ENCODE peak calls at places on chromosomes 11 and 22, in five cellular contexts. One of them, this sample, is unnamed.

GRCh38 chr11:116078101-116078561 is 573.9 kb upstream of the CADM1 start:
- DNase-seq in GM20000: peak; percentile 31
- DNase-seq in astrocyte of the spinal cord: no peak
- DNase-seq in pancreas: no peak
- DNase-seq in omental fat pad: no peak
- DNase-seq in this sample: peak; percentile 43

GRCh38 chr11:9438611-9439010 is 22.2 kb upstream of the ZNF143 start:
- DNase-seq in omental fat pad: no peak
- DNase-seq in pancreas: no peak
- DNase-seq in astrocyte of the spinal cord: no peak
- DNase-seq in GM20000: no peak
- DNase-seq in this sample: no peak

GRCh38 chr11:11501546-11502274 is 120.1 kb downstream of the GALNT18 start:
- DNase-seq in pancreas: no peak
- DNase-seq in astrocyte of the spinal cord: no peak
- DNase-seq in GM20000: no peak
- DNase-seq in omental fat pad: no peak
- DNase-seq in this sample: no peak

GRCh38 chr11:35073691-35074382 is 65.1 kb upstream of the CD44 start:
- DNase-seq in astrocyte of the spinal cord: no peak
- DNase-seq in GM20000: no peak
- DNase-seq in omental fat pad: no peak
- DNase-seq in pancreas: no peak
- DNase-seq in this sample: no peak

GRCh38 chr11:86460461-86461404 is 86.0 kb downstream of the CCDC81 start:
- DNase-seq in astrocyte of the spinal cord: peak; percentile 55
- DNase-seq in GM20000: no peak
- DNase-seq in pancreas: no peak
- DNase-seq in omental fat pad: no peak
- DNase-seq in this sample: no peak

GRCh38 chr11:10309163-10310093 is 4.6 kb downstream of the ADM start:
- DNase-seq in omental fat pad: no peak
- DNase-seq in astrocyte of the spinal cord: peak; percentile 83
- DNase-seq in GM20000: no peak
- DNase-seq in pancreas: peak; percentile 95
- DNase-seq in this sample: no peak

GRCh38 chr11:9861860-9862725 is 198.2 kb downstream of the SWAP70 start:
- DNase-seq in pancreas: no peak
- DNase-seq in GM20000: peak; percentile 70
- DNase-seq in omental fat pad: no peak
- DNase-seq in astrocyte of the spinal cord: peak; percentile 80
- DNase-seq in this sample: peak; percentile 64

GRCh38 chr22:44660051-44660830 is 41.8 kb upstream of the PRR5 start:
- DNase-seq in GM20000: no peak
- DNase-seq in omental fat pad: no peak
- DNase-seq in pancreas: no peak
- DNase-seq in astrocyte of the spinal cord: no peak
- DNase-seq in this sample: no peak

GRCh38 chr11:127035812-127036211 is 35.2 kb upstream of the KIRREL3 start:
- DNase-seq in omental fat pad: no peak
- DNase-seq in pancreas: no peak
- DNase-seq in GM20000: no peak
- DNase-seq in astrocyte of the spinal cord: no peak
- DNase-seq in this sample: no peak

GRCh38 chr11:104946907-104947306 is 21.5 kb downstream of the CASP4 start:
- DNase-seq in omental fat pad: no peak
- DNase-seq in pancreas: no peak
- DNase-seq in GM20000: peak; percentile 42
- DNase-seq in astrocyte of the spinal cord: peak; percentile 49
- DNase-seq in this sample: peak; percentile 20

GRCh38 chr11:109229682-109230081 is 192.3 kb upstream of the C11orf87 start:
- DNase-seq in astrocyte of the spinal cord: peak; percentile 15
- DNase-seq in GM20000: no peak
- DNase-seq in pancreas: no peak
- DNase-seq in omental fat pad: no peak
- DNase-seq in this sample: no peak

GRCh38 chr22:20627432-20627831 is 120.0 kb downstream of the MED15 start:
- DNase-seq in pancreas: no peak
- DNase-seq in omental fat pad: no peak
- DNase-seq in astrocyte of the spinal cord: no peak
- DNase-seq in GM20000: no peak
- DNase-seq in this sample: no peak

GRCh38 chr11:126202646-126203359 is 8.6 kb downstream of the RPUSD4 start:
- DNase-seq in astrocyte of the spinal cord: no peak
- DNase-seq in omental fat pad: no peak
- DNase-seq in GM20000: no peak
- DNase-seq in pancreas: no peak
- DNase-seq in this sample: no peak

GRCh38 chr11:128599729-128600128 is 12.4 kb upstream of the ETS1 start:
- DNase-seq in pancreas: no peak
- DNase-seq in GM20000: no peak
- DNase-seq in astrocyte of the spinal cord: no peak
- DNase-seq in omental fat pad: no peak
- DNase-seq in this sample: no peak

GRCh38 chr22:19666663-19667593 is 47.4 kb upstream of the SEPTIN5 start:
- DNase-seq in pancreas: no peak
- DNase-seq in GM20000: no peak
- DNase-seq in omental fat pad: no peak
- DNase-seq in astrocyte of the spinal cord: peak; percentile 79
- DNase-seq in this sample: no peak

GRCh38 chr11:103829596-103829995 is 206.8 kb upstream of the DDI1 start:
- DNase-seq in omental fat pad: no peak
- DNase-seq in astrocyte of the spinal cord: no peak
- DNase-seq in GM20000: no peak
- DNase-seq in pancreas: peak; percentile 22
- DNase-seq in this sample: no peak

GRCh38 chr11:10908215-10908990 is 50.5 kb upstream of the ZBED5 start:
- DNase-seq in pancreas: no peak
- DNase-seq in GM20000: no peak
- DNase-seq in omental fat pad: no peak
- DNase-seq in astrocyte of the spinal cord: peak; percentile 93
- DNase-seq in this sample: no peak

GRCh38 chr11:26287067-26287518 is 44.8 kb upstream of the ANO3 start:
- DNase-seq in pancreas: no peak
- DNase-seq in astrocyte of the spinal cord: no peak
- DNase-seq in GM20000: no peak
- DNase-seq in omental fat pad: no peak
- DNase-seq in this sample: no peak

GRCh38 chr22:30861131-30861530 is 107.4 kb downstream of the MORC2 start:
- DNase-seq in astrocyte of the spinal cord: no peak
- DNase-seq in pancreas: no peak
- DNase-seq in omental fat pad: no peak
- DNase-seq in GM20000: no peak
- DNase-seq in this sample: no peak

GRCh38 chr22:30864441-30865420 is 103.8 kb downstream of the MORC2 start:
- DNase-seq in pancreas: no peak
- DNase-seq in astrocyte of the spinal cord: no peak
- DNase-seq in GM20000: no peak
- DNase-seq in omental fat pad: no peak
- DNase-seq in this sample: peak; percentile 27

GRCh38 chr22:30861688-30862552 is 106.7 kb downstream of the MORC2 start:
- DNase-seq in omental fat pad: no peak
- DNase-seq in astrocyte of the spinal cord: no peak
- DNase-seq in pancreas: no peak
- DNase-seq in GM20000: no peak
- DNase-seq in this sample: peak; percentile 23

GRCh38 chr22:30865656-30866055 is 102.9 kb downstream of the MORC2 start:
- DNase-seq in pancreas: no peak
- DNase-seq in GM20000: no peak
- DNase-seq in omental fat pad: no peak
- DNase-seq in astrocyte of the spinal cord: no peak
- DNase-seq in this sample: peak; percentile 18

GRCh38 chr22:30863161-30863833 is 105.3 kb downstream of the MORC2 start:
- DNase-seq in GM20000: no peak
- DNase-seq in astrocyte of the spinal cord: no peak
- DNase-seq in pancreas: no peak
- DNase-seq in omental fat pad: no peak
- DNase-seq in this sample: peak; percentile 15
- TF ChIP-seq CTCF in GM20000: no peak
- TF ChIP-seq CTCF in astrocyte of the spinal cord: no peak
- TF ChIP-seq CTCF in pancreas: no peak
- TF ChIP-seq CTCF in omental fat pad: no peak
- TF ChIP-seq CTCF in this sample: no peak

GRCh38 chr22:25417792-25418191 is 146.7 kb upstream of the GRK3 start:
- DNase-seq in GM20000: no peak
- DNase-seq in omental fat pad: no peak
- DNase-seq in pancreas: no peak
- DNase-seq in astrocyte of the spinal cord: no peak
- DNase-seq in this sample: no peak

GRCh38 chr22:25420471-25420924 is 144.0 kb upstream of the GRK3 start:
- DNase-seq in GM20000: no peak
- DNase-seq in astrocyte of the spinal cord: no peak
- DNase-seq in pancreas: no peak
- DNase-seq in omental fat pad: no peak
- DNase-seq in this sample: no peak

GRCh38 chr22:25419247-25420113 is 145.0 kb upstream of the GRK3 start:
- DNase-seq in astrocyte of the spinal cord: no peak
- DNase-seq in GM20000: no peak
- DNase-seq in pancreas: no peak
- DNase-seq in omental fat pad: no peak
- DNase-seq in this sample: no peak

DNA sequence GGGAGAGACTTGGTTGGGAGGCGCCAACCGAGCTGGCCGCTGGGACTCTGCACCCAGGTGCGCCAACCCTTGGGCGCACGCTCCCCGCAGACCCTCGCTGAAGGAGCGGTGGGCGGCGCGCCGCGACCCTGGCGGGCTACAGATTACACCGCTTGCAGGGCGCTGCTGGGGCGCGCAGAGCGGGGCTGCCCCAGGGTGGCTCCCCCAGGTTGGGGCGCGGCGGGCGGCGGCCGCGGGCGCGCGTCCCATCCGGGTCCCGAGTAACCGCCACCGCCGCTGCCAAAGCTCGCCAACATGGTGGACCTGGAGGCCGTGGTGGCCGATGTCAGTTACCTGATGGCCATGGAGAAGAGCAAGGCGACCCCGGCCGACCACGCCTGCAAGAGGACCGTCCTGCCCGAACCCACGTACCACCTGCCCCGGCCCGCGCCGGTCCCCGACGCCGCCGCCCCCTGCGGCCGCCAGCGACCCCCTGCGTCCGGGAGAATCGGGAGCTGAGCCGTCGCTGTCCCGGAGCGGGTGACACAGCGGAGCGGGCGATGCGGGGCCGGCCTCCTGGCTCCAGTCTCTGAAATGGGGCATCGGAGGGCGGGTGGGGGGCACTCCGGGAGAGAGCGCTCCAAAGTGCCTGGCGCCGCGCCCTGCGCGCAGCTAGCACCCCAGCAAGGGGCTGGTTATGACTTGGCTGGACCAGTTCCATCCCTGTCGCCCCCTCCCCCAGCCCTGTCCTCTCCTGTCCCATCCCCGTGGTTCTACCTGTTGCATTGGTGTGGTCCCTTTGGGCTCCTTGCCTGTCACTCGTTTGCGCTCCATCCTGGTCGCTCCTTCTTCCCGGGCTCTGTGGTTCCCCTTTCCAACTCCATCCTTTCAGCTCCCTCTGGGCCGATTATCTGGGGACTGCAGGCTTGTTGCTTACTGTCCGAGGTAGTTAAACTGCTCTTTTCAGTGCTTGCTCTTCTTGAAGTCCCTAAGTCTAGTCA is 143.3 kb upstream of the GRK3 start:
- DNase-seq in pancreas: no peak
- DNase-seq in GM20000: peak; percentile 69
- DNase-seq in omental fat pad: no peak
- DNase-seq in astrocyte of the spinal cord: no peak
- DNase-seq in this sample: peak; percentile 50
- TF ChIP-seq CTCF in pancreas: no peak
- TF ChIP-seq CTCF in GM20000: no peak
- TF ChIP-seq CTCF in omental fat pad: no peak
- TF ChIP-seq CTCF in astrocyte of the spinal cord: no peak
- TF ChIP-seq CTCF in this sample: no peak

GRCh38 chr22:41576877-41577276 is 12.8 kb downstream of the PMM1 start:
- DNase-seq in omental fat pad: no peak
- DNase-seq in GM20000: peak; percentile 65
- DNase-seq in pancreas: peak; percentile 79
- DNase-seq in astrocyte of the spinal cord: peak; percentile 53
- DNase-seq in this sample: peak; percentile 80
- TF ChIP-seq CTCF in omental fat pad: no peak
- TF ChIP-seq CTCF in GM20000: peak; percentile 55
- TF ChIP-seq CTCF in pancreas: peak; percentile 16
- TF ChIP-seq CTCF in astrocyte of the spinal cord: peak; percentile 81
- TF ChIP-seq CTCF in this sample: peak; percentile 74

GRCh38 chr11:66881927-66882452 is 25.1 kb downstream of the LRFN4 start:
- DNase-seq in pancreas: peak; percentile 28
- DNase-seq in GM20000: no peak
- DNase-seq in astrocyte of the spinal cord: no peak
- DNase-seq in omental fat pad: no peak
- DNase-seq in this sample: no peak

GRCh38 chr11:66882540-66882939 is 25.7 kb downstream of the LRFN4 start:
- DNase-seq in GM20000: no peak
- DNase-seq in pancreas: peak; percentile 60
- DNase-seq in astrocyte of the spinal cord: no peak
- DNase-seq in omental fat pad: no peak
- DNase-seq in this sample: no peak

GRCh38 chr11:66880484-66881211 is 23.8 kb downstream of the LRFN4 start:
- DNase-seq in astrocyte of the spinal cord: no peak
- DNase-seq in GM20000: no peak
- DNase-seq in pancreas: peak; percentile 58
- DNase-seq in omental fat pad: no peak
- DNase-seq in this sample: no peak

GRCh38 chr11:66879583-66879982 is 22.7 kb downstream of the LRFN4 start:
- DNase-seq in pancreas: peak; percentile 55
- DNase-seq in astrocyte of the spinal cord: no peak
- DNase-seq in GM20000: no peak
- DNase-seq in omental fat pad: no peak
- DNase-seq in this sample: no peak

DNA sequence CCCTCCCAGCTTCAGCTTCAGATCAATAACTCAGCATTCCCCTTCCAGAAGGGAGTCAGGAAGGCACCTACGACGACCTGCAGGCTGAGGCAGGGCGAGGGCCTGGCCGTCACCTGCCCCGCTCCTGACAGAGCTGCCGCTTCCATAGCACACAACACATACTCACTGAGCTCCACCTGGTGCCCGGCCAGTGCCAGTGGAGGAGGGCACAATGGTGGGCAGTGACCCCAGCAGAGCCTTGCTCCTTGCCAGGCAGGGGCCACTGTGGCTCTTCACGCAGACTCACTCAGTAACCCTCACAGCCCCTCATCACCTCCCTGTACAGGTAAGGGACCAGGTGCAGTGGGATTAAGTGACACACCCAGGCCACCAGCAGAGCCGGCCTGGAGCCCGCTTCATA is 24.6 kb downstream of the LRFN4 start:
- DNase-seq in omental fat pad: no peak
- DNase-seq in pancreas: peak; percentile 58
- DNase-seq in GM20000: no peak
- DNase-seq in astrocyte of the spinal cord: no peak
- DNase-seq in this sample: no peak
- TF ChIP-seq CTCF in omental fat pad: no peak
- TF ChIP-seq CTCF in pancreas: no peak
- TF ChIP-seq CTCF in GM20000: no peak
- TF ChIP-seq CTCF in astrocyte of the spinal cord: no peak
- TF ChIP-seq CTCF in this sample: no peak